ENCODE peak calls at places on chromosomes 13 and 19, in ten cellular contexts. F is upper lobe of left lung, O is WTC11, B is foreskin fibroblast, M is dorsolateral prefrontal cortex, L is natural killer cell, K is uterus, W is fibroblast of lung, C is mucosa of descending colon, X is endodermal cell. P is an unnamed sample.

GRCh38 chr19:44722131-44723121 is 23.5 kb downstream of the CEACAM16 start:
- DNase-seq in F (peak), O (no peak), B (no peak), M (no peak), L (no peak), K (no peak), W (no peak), C (no peak), X (no peak), P (no peak)

GRCh38 chr13:48436661-48437242 is 23.8 kb upstream of the LPAR6 start:
- DNase-seq in F (no peak), O (no peak), B (no peak), M (no peak), L (no peak), K (no peak), W (no peak), C (no peak), X (no peak), P (no peak)

GRCh38 chr19:48381178-48381950 is 10.0 kb downstream of the KDELR1 start:
- DNase-seq in F (no peak), O (no peak), B (no peak), M (no peak), L (no peak), K (no peak), W (no peak), C (no peak), X (no peak), P (no peak)

GRCh38 chr19:15282311-15282705 is 50.0 kb downstream of the BRD4 start:
- DNase-seq in F (no peak), O (no peak), B (no peak), M (no peak), L (no peak), K (no peak), W (no peak), C (no peak), X (no peak), P (no peak)

GRCh38 chr19:48497728-48498575 is 13.7 kb downstream of the LMTK3 start:
- DNase-seq in F (no peak), O (no peak), B (no peak), M (no peak), L (no peak), K (no peak), W (no peak), C (no peak), X (no peak), P (no peak)

GRCh38 chr19:38678891-38679494 is 31.5 kb downstream of the ACTN4 start:
- DNase-seq in F (no peak), O (no peak), B (no peak), M (no peak), L (no peak), K (no peak), W (no peak), C (no peak), X (no peak), P (no peak)

GRCh38 chr13:73975767-73976166 is 158.4 kb downstream of the KLF12 start:
- DNase-seq in F (no peak), O (no peak), B (no peak), M (no peak), L (no peak), K (no peak), W (no peak), C (no peak), X (no peak), P (no peak)

GRCh38 chr19:4738734-4739133 is 15.1 kb upstream of the DPP9 start:
- DNase-seq in F (no peak), O (no peak), B (peak), M (no peak), L (no peak), K (no peak), W (no peak), C (no peak), X (no peak), P (no peak)

GRCh38 chr13:98279473-98280175 is 102.6 kb upstream of the RNF113B start:
- DNase-seq in F (no peak), O (no peak), B (no peak), M (no peak), L (no peak), K (no peak), W (no peak), C (no peak), X (peak), P (no peak)

GRCh38 chr13:51643114-51643881 is 59.0 kb downstream of the WDFY2 start:
- DNase-seq in F (no peak), O (no peak), B (peak), M (no peak), L (no peak), K (no peak), W (peak), C (no peak), X (peak), P (no peak)

GRCh38 chr13:92158335-92158734 is 759.9 kb downstream of the GPC5 start:
- DNase-seq in F (no peak), O (no peak), B (peak), M (no peak), L (no peak), K (no peak), W (peak), C (no peak), X (no peak), P (no peak)

GRCh38 chr19:33819875-33820781 is 23.5 kb downstream of the KCTD15 start:
- DNase-seq in F (peak), O (peak), B (peak), M (no peak), L (peak), K (peak), W (peak), C (peak), X (peak), P (peak)

GRCh38 chr19:12752056-12752781 is 628 bp downstream of the BEST2 start:
- DNase-seq in F (peak), O (no peak), B (no peak), M (no peak), L (no peak), K (no peak), W (no peak), C (no peak), X (no peak), P (no peak)

GRCh38 chr13:74644239-74644638 is 510.0 kb upstream of the KLF12 start:
- DNase-seq in F (no peak), O (no peak), B (peak), M (no peak), L (no peak), K (no peak), W (peak), C (no peak), X (no peak), P (no peak)

GRCh38 chr13:80374453-80374852 is 33.5 kb upstream of the SPRY2 start:
- DNase-seq in F (no peak), O (no peak), B (no peak), M (no peak), L (no peak), K (peak), W (no peak), C (no peak), X (no peak), P (no peak)

GRCh38 chr13:76231522-76232167 is 595.5 kb downstream of the LMO7 start:
- DNase-seq in F (no peak), O (peak), B (no peak), M (no peak), L (no peak), K (no peak), W (no peak), C (no peak), X (peak), P (no peak)

DNA sequence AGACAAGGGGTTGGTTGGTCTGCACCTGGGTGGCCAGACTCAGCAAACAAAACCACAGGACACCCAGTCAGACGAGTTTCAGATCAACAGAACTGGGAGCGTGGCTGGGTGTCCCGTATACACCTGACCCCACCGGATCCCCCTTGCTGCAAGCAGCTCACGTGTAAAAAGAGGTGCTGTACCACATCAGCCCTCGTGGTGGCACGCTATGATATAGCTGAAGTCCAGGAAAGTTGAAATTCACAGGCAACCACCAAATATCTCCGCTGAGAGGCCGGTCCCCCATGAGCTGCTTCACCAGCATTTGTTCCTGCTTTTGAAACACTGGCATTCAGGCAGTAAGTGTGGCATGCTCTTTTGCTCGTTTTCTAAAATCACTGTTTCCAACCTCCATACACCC is 92.3 kb downstream of the TUBA3C start:
- DNase-seq in F (no peak), O (no peak), B (no peak), M (no peak), L (no peak), K (no peak), W (no peak), C (no peak), X (no peak), P (no peak)
- TF ChIP-seq CTCF in F (peak), O (no peak), B (no peak), M (no peak), L (no peak), K (no peak), W (no peak), C (no peak), X (no peak), P (no peak)

GRCh38 chr19:49912965-49913685 is 15.9 kb upstream of the ATF5 start:
- DNase-seq in F (peak), O (peak), B (no peak), M (no peak), L (no peak), K (no peak), W (no peak), C (no peak), X (peak), P (no peak)
- TF ChIP-seq CTCF in F (no peak), O (no peak), B (no peak), M (peak), L (no peak), K (peak), W (no peak), C (no peak), X (peak), P (no peak)

DNA sequence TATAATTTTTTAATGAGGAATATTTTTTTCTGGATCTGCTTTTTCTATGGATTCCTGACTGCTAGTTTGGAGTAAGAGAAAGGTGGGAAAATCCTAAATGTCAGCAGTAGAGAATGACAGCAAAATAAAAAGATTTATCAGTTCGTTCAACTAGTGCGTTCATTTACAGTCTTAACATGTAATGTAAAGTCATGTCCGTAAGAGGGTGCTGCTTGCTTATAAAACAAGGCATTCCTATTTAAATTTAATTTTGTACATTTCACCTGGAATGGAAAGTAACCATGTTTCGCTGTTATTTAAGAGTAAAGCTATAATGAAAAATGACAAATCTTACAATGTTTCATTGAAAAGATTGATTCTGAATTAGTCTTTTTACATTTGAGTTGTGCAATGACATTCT is 76.6 kb downstream of the ZMYM2 start:
- DNase-seq in F (no peak), O (no peak), B (no peak), M (no peak), L (no peak), K (no peak), W (peak), C (no peak), X (no peak), P (no peak)
- TF ChIP-seq CTCF in F (no peak), O (no peak), B (no peak), M (peak), L (no peak), K (no peak), W (no peak), C (no peak), X (peak), P (no peak)

GRCh38 chr19:29395712-29396414 is 129.9 kb upstream of the VSTM2B start:
- DNase-seq in F (no peak), O (no peak), B (no peak), M (no peak), L (no peak), K (no peak), W (no peak), C (no peak), X (no peak), P (no peak)

GRCh38 chr19:29390742-29391141 is 135.1 kb upstream of the VSTM2B start:
- DNase-seq in F (no peak), O (no peak), B (no peak), M (no peak), L (no peak), K (no peak), W (no peak), C (no peak), X (no peak), P (no peak)

GRCh38 chr19:29396925-29397324 is 128.9 kb upstream of the VSTM2B start:
- DNase-seq in F (no peak), O (no peak), B (no peak), M (no peak), L (no peak), K (no peak), W (no peak), C (no peak), X (no peak), P (no peak)

GRCh38 chr19:29397748-29398147 is 128.0 kb upstream of the VSTM2B start:
- DNase-seq in F (no peak), O (no peak), B (no peak), M (no peak), L (no peak), K (no peak), W (no peak), C (no peak), X (no peak), P (no peak)

GRCh38 chr19:29393915-29394460 is 131.8 kb upstream of the VSTM2B start:
- DNase-seq in F (no peak), O (no peak), B (no peak), M (no peak), L (no peak), K (no peak), W (no peak), C (no peak), X (no peak), P (no peak)
- TF ChIP-seq CTCF in F (no peak), O (no peak), B (no peak), M (no peak), L (no peak), K (no peak), W (no peak), C (no peak), X (peak), P (no peak)

GRCh38 chr13:44172411-44172810 is 201.2 kb upstream of the SERP2 start:
- DNase-seq in F (no peak), O (no peak), B (peak), M (no peak), L (no peak), K (no peak), W (no peak), C (no peak), X (no peak), P (no peak)
- TF ChIP-seq CTCF in F (no peak), O (no peak), B (no peak), M (no peak), L (no peak), K (no peak), W (no peak), C (no peak), X (peak), P (no peak)

GRCh38 chr19:35329323-35329722 is 336 bp downstream of the CD22 start:
- DNase-seq in F (no peak), O (no peak), B (no peak), M (no peak), L (no peak), K (no peak), W (no peak), C (no peak), X (no peak), P (no peak)

GRCh38 chr19:35331551-35332214 is 2.7 kb downstream of the CD22 start:
- DNase-seq in F (no peak), O (no peak), B (no peak), M (no peak), L (no peak), K (no peak), W (no peak), C (no peak), X (no peak), P (no peak)

GRCh38 chr19:35330475-35330874 is 1.5 kb downstream of the CD22 start:
- DNase-seq in F (no peak), O (no peak), B (no peak), M (no peak), L (no peak), K (no peak), W (no peak), C (no peak), X (no peak), P (no peak)

GRCh38 chr19:35334064-35334753 is 5.2 kb downstream of the CD22 start:
- DNase-seq in F (no peak), O (no peak), B (no peak), M (no peak), L (no peak), K (no peak), W (no peak), C (no peak), X (no peak), P (no peak)

DNA sequence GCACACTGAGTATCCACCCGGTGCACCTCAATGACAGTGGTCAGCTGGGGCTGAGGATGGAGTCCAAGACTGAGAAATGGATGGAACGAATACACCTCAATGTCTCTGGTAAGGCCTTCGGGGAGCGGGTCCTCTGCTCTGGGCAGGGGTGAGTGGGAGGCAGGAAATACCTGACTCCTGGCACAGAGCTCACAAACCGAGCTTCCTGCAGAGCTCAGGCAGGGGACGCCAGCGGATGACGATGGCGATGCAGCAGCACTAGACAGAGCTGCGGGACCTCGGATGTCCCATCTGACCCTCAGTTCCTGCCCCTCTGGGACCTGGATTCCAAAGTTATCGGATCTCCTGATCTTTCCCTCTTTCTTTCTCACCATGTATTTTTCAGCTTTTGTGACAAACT is 3.8 kb downstream of the CD22 start:
- DNase-seq in F (no peak), O (no peak), B (no peak), M (no peak), L (no peak), K (no peak), W (no peak), C (no peak), X (no peak), P (no peak)
- TF ChIP-seq CTCF in F (no peak), O (no peak), B (no peak), M (no peak), L (no peak), K (no peak), W (no peak), C (no peak), X (no peak), P (no peak)

DNA sequence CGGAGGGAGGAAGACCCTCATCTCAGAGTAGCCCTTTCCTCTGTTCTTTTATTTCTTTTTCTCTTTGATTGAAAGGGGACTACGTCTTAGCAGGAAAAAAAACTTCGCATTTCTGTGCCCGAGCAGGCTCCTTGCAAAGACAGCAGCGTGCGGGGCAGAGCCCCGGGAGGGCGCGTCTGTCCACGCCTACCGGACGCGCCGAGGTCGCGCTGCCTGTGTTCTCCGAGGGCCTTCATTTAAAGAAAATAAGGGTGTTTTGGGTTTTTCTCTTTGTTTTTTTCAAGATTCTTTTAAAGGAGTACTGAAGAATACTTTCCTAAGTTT is 29.2 kb downstream of the CERS1 start:
- DNase-seq in F (no peak), O (no peak), B (no peak), M (no peak), L (no peak), K (no peak), W (no peak), C (no peak), X (no peak), P (no peak)
- TF ChIP-seq CTCF in F (peak), O (no peak), B (no peak), M (no peak), L (peak), K (no peak), W (no peak), C (no peak), X (no peak), P (no peak)

GRCh38 chr19:16627194-16627927 is 643 bp downstream of the MED26 start:
- DNase-seq in F (no peak), O (no peak), B (peak), M (no peak), L (peak), K (no peak), W (peak), C (peak), X (peak), P (no peak)
- TF ChIP-seq CTCF in F (no peak), O (no peak), B (no peak), M (no peak), L (no peak), K (no peak), W (no peak), C (no peak), X (no peak), P (no peak)

P was measured in Calu3.